ENCODE peak calls at places on chromosomes 5 and 9, in six cellular contexts. R is psoas muscle, G is cardiac fibroblast, Y is PC-9, U is fibroblast of mammary gland, E is endothelial cell. J is an unnamed sample.

GRCh38 chr9:87122947-87123685 is 175.8 kb upstream of the GAS1 start:
- DNase-seq in R (no peak), G (peak), Y (no peak), U (peak), E (no peak), J (no peak)

GRCh38 chr5:122978644-122979297 is 57.8 kb downstream of the PPIC start:
- DNase-seq in R (no peak), G (no peak), Y (no peak), U (no peak), E (no peak), J (no peak)

GRCh38 chr9:134003237-134003636 is 11.1 kb upstream of the VAV2 start:
- DNase-seq in R (no peak), G (no peak), Y (no peak), U (no peak), E (no peak), J (no peak)

GRCh38 chr5:65108786-65109743 is 340.3 kb downstream of the CWC27 start:
- DNase-seq in R (no peak), G (no peak), Y (no peak), U (peak), E (no peak), J (no peak)

GRCh38 chr5:100148239-100148638 is 386.9 kb upstream of the FAM174A start:
- DNase-seq in R (no peak), G (no peak), Y (no peak), U (no peak), E (no peak), J (no peak)

GRCh38 chr5:42832060-42832459 is 20.4 kb upstream of the SELENOP start:
- DNase-seq in R (no peak), G (no peak), Y (no peak), U (no peak), E (no peak), J (no peak)

GRCh38 chr5:78232163-78232562 is 62.3 kb downstream of the AP3B1 start:
- DNase-seq in R (no peak), G (no peak), Y (no peak), U (no peak), E (no peak), J (no peak)

GRCh38 chr5:102796014-102796413 is 40.9 kb downstream of the PAM start:
- DNase-seq in R (no peak), G (peak), Y (no peak), U (no peak), E (no peak), J (no peak)

GRCh38 chr9:105316703-105317102 is 72.3 kb downstream of the SLC44A1 start:
- DNase-seq in R (no peak), G (no peak), Y (no peak), U (no peak), E (no peak), J (no peak)

GRCh38 chr9:71977003-71977402 is 65.6 kb downstream of the C9orf85 start:
- DNase-seq in R (no peak), G (no peak), Y (no peak), U (no peak), E (no peak), J (no peak)

GRCh38 chr5:53073349-53073748 is 36.2 kb downstream of the MOCS2 start:
- DNase-seq in R (no peak), G (peak), Y (no peak), U (peak), E (no peak), J (no peak)

GRCh38 chr9:74940600-74940999 is 12.1 kb downstream of the C9orf40 start:
- DNase-seq in R (no peak), G (peak), Y (no peak), U (peak), E (no peak), J (no peak)

GRCh38 chr5:135823799-135824366 is 10.6 kb upstream of the SLC25A48 start:
- DNase-seq in R (no peak), G (no peak), Y (no peak), U (no peak), E (no peak), J (no peak)

GRCh38 chr5:172870807-172871431 is 36.9 kb downstream of the ERGIC1 start:
- DNase-seq in R (peak), G (no peak), Y (no peak), U (peak), E (no peak), J (no peak)

GRCh38 chr9:3181049-3181953 is 337.4 kb upstream of the PUM3 start:
- DNase-seq in R (peak), G (no peak), Y (no peak), U (peak), E (peak), J (peak)

GRCh38 chr5:32202394-32202793 is 28.3 kb upstream of the GOLPH3 start:
- DNase-seq in R (no peak), G (peak), Y (no peak), U (peak), E (no peak), J (no peak)

GRCh38 chr9:127971357-127972315 is 9.2 kb downstream of the EEIG1 start:
- DNase-seq in R (no peak), G (no peak), Y (no peak), U (no peak), E (no peak), J (no peak)

GRCh38 chr9:89868100-89868499 is 263.3 kb downstream of the GADD45G start:
- DNase-seq in R (no peak), G (no peak), Y (no peak), U (no peak), E (no peak), J (no peak)

GRCh38 chr5:68780299-68780960 is 313.4 kb upstream of the SLC30A5 start:
- DNase-seq in R (no peak), G (no peak), Y (no peak), U (peak), E (no peak), J (no peak)

GRCh38 chr9:89597711-89598707 is 6.8 kb upstream of the GADD45G start:
- DNase-seq in R (no peak), G (peak), Y (peak), U (peak), E (peak), J (peak)

GRCh38 chr9:2859776-2860379 is 16.0 kb upstream of the PUM3 start:
- DNase-seq in R (peak), G (peak), Y (peak), U (peak), E (peak), J (peak)

GRCh38 chr5:105836263-105836662 is 1834.5 kb downstream of the EFNA5 start:
- DNase-seq in R (no peak), G (peak), Y (no peak), U (peak), E (no peak), J (no peak)

GRCh38 chr9:89676281-89676680 is 71.5 kb downstream of the GADD45G start:
- DNase-seq in R (peak), G (no peak), Y (no peak), U (no peak), E (no peak), J (no peak)

GRCh38 chr9:15274425-15274824 is 32.6 kb downstream of the TTC39B start:
- DNase-seq in R (no peak), G (no peak), Y (no peak), U (no peak), E (no peak), J (no peak)

GRCh38 chr5:39076757-39077475 is 2.7 kb upstream of the RICTOR start:
- DNase-seq in R (no peak), G (peak), Y (no peak), U (peak), E (no peak), J (no peak)

GRCh38 chr5:140311011-140311467 is 8.1 kb upstream of the PFDN1 start:
- DNase-seq in R (no peak), G (peak), Y (no peak), U (peak), E (no peak), J (no peak)

GRCh38 chr9:100911273-100911672 is 117.3 kb upstream of the PLPPR1 start:
- DNase-seq in R (no peak), G (no peak), Y (no peak), U (no peak), E (no peak), J (no peak)

GRCh38 chr9:85523202-85523601 is 218.6 kb downstream of the AGTPBP1 start:
- DNase-seq in R (no peak), G (no peak), Y (no peak), U (no peak), E (no peak), J (no peak)

GRCh38 chr9:112382066-112382465 is 2.2 kb downstream of the HSDL2 start:
- DNase-seq in R (no peak), G (no peak), Y (no peak), U (no peak), E (no peak), J (no peak)

GRCh38 chr9:18325337-18326011 is 148.5 kb upstream of the ADAMTSL1 start:
- DNase-seq in R (no peak), G (no peak), Y (no peak), U (peak), E (no peak), J (no peak)

GRCh38 chr9:18317896-18318295 is 156.1 kb upstream of the ADAMTSL1 start:
- DNase-seq in R (no peak), G (peak), Y (no peak), U (peak), E (no peak), J (no peak)

GRCh38 chr9:18314321-18314720 is 159.6 kb upstream of the ADAMTSL1 start:
- DNase-seq in R (no peak), G (no peak), Y (no peak), U (no peak), E (no peak), J (no peak)

GRCh38 chr9:18324928-18325327 is 149.0 kb upstream of the ADAMTSL1 start:
- DNase-seq in R (no peak), G (no peak), Y (no peak), U (no peak), E (no peak), J (no peak)

GRCh38 chr9:18320046-18320445 is 153.9 kb upstream of the ADAMTSL1 start:
- DNase-seq in R (no peak), G (peak), Y (no peak), U (peak), E (no peak), J (no peak)
- TF ChIP-seq CTCF in R (no peak), G (peak), Y (no peak), U (peak), E (no peak), J (no peak)

GRCh38 chr5:180194410-180195345 is 14.3 kb downstream of the RASGEF1C start:
- DNase-seq in R (no peak), G (no peak), Y (no peak), U (no peak), E (no peak), J (no peak)
- TF ChIP-seq CTCF in R (no peak), G (no peak), Y (no peak), U (no peak), E (no peak), J (no peak)

GRCh38 chr5:10577371-10578291 is 13.8 kb downstream of the ANKRD33B start:
- DNase-seq in R (no peak), G (peak), Y (no peak), U (peak), E (no peak), J (no peak)

GRCh38 chr5:10578292-10578663 is 14.4 kb downstream of the ANKRD33B start:
- DNase-seq in R (no peak), G (no peak), Y (no peak), U (no peak), E (no peak), J (no peak)

GRCh38 chr5:10576790-10577189 is 12.9 kb downstream of the ANKRD33B start:
- DNase-seq in R (no peak), G (no peak), Y (no peak), U (no peak), E (no peak), J (no peak)

GRCh38 chr5:10578869-10579268 is 15.0 kb downstream of the ANKRD33B start:
- DNase-seq in R (no peak), G (no peak), Y (no peak), U (no peak), E (no peak), J (no peak)

DNA sequence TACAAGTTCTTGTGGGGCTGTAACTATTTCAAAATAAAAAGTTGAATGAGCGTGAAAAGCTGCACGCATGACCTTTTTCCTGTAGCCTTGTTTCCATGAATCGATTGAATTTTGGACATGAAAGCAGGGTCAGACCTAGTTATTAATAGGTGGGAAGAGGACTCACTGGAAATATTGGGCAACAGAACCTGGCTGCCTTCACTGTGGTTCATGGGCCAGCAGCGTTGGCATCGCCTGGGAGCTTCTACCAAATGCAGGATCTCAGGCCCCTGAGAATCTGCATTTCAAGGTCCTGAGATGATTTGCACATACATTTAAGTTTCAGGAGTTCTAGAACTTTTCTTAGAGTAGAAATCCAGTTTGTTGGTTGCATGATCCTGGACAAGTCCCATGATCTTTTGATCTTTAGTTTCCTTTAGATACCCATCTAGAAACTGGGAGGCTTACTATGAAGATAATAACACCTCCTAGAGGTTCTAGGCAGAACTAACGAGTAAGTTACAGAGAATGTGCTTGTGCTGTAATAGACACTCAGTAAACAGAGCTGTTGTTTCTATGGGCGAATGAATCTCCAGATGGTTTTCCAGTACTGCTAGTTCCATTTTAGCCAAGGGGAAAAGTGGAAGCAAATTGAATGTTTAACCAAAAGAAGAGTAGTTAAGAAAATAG is 12.4 kb downstream of the ANKRD33B start:
- DNase-seq in R (no peak), G (no peak), Y (no peak), U (no peak), E (no peak), J (no peak)
- TF ChIP-seq CTCF in R (no peak), G (no peak), Y (peak), U (no peak), E (no peak), J (no peak)

GRCh38 chr9:135992486-135993408 is 31.6 kb upstream of the UBAC1 start:
- DNase-seq in R (peak), G (peak), Y (peak), U (peak), E (peak), J (peak)
- TF ChIP-seq CTCF in R (no peak), G (no peak), Y (no peak), U (no peak), E (no peak), J (no peak)

GRCh38 chr9:95073042-95073607 is 244.4 kb downstream of the FANCC start:
- DNase-seq in R (peak), G (no peak), Y (no peak), U (peak), E (peak), J (no peak)
- TF ChIP-seq CTCF in R (peak), G (peak), Y (no peak), U (peak), E (no peak), J (no peak)

GRCh38 chr5:152592416-152592815 is 187.3 kb upstream of the NMUR2 start:
- DNase-seq in R (no peak), G (no peak), Y (no peak), U (no peak), E (no peak), J (no peak)
- TF ChIP-seq CTCF in R (no peak), G (no peak), Y (no peak), U (no peak), E (no peak), J (no peak)

DNA sequence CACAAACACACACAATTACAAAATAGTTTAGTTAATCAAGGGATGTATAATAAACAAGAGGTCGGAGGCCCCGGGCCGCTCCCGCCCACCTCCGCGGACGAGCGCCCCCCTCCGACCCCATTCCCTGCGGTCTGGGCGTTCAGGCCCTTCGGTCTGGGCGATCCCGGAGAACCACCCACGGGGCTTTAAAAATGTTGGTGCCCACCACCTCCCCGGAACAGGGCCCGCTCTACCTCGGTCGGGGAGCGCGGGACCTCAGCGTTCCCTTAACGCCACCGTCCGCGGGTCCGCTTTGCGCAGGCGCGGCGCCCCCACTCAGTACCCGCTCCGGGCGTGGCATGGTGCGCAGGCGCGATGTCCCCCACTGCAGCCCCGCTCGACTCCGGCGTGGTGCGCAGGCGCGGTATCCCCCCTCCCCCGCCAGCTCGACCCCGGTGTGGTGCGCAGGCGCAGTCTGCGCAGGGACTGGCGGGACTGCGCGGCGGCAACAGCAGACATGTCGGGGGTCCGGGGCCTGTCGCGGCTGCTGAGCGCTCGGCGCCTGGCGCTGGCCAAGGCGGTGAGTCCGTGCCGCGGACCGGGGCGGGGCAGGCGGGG is at the start of the genes CCDC127 and SDHA:
- DNase-seq in R (peak), G (peak), Y (peak), U (peak), E (peak), J (peak)
- TF ChIP-seq CTCF in R (peak), G (peak), Y (peak), U (peak), E (no peak), J (peak)

GRCh38 chr5:149429839-149430721 is 51.0 kb upstream of the IL17B start:
- DNase-seq in R (peak), G (peak), Y (no peak), U (no peak), E (no peak), J (no peak)
- TF ChIP-seq CTCF in R (peak), G (peak), Y (no peak), U (peak), E (no peak), J (no peak)

GRCh38 chr5:138464388-138465287 is 641 bp upstream of the EGR1 start:
- DNase-seq in R (peak), G (peak), Y (peak), U (peak), E (peak), J (peak)
- TF ChIP-seq CTCF in R (no peak), G (no peak), Y (peak), U (no peak), E (peak), J (peak)

DNA sequence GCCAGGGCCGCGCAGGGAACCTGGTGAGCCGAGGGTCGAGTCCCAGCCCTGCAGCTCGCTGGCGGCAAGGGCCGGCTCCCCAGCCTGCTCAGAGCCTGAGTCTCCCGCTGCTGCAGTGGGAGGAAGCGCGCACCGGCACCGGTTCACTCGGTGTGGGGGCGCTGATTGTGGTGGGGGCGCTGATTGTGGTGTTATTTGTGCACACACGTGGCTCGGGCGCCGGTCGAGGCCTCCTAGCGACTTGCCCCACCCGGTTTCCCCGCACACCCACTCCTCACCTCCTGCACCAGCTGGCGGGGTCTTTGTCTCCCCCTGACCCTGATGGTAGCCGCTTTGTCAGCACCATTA is 266.7 kb downstream of the NSG2 start:
- DNase-seq in R (no peak), G (no peak), Y (no peak), U (no peak), E (no peak), J (no peak)
- TF ChIP-seq CTCF in R (no peak), G (no peak), Y (no peak), U (no peak), E (peak), J (no peak)

J was measured in Calu3.